ENCODE peak calls at places on chromosomes 11 and 22, in ten cellular contexts. One of them, this sample, is unnamed.

GRCh38 chr11:79068356-79068755 is 372.5 kb downstream of the TENM4 start:
- DNase-seq in left ventricle myocardium inferior: no peak
- DNase-seq in H1: no peak
- DNase-seq in MM.1S: no peak
- DNase-seq in SJCRH30: no peak
- DNase-seq in cardiac muscle cell: no peak
- DNase-seq in neuronal stem cell: no peak
- DNase-seq in body of pancreas: no peak
- DNase-seq in mammary epithelial cell: no peak
- DNase-seq in psoas muscle: no peak
- DNase-seq in this sample: no peak

GRCh38 chr22:32733900-32734299 is 67.6 kb upstream of the TIMP3 start:
- DNase-seq in SJCRH30: no peak
- DNase-seq in H1: no peak
- DNase-seq in mammary epithelial cell: no peak
- DNase-seq in neuronal stem cell: no peak
- DNase-seq in body of pancreas: no peak
- DNase-seq in psoas muscle: no peak
- DNase-seq in MM.1S: no peak
- DNase-seq in cardiac muscle cell: no peak
- DNase-seq in left ventricle myocardium inferior: no peak
- DNase-seq in this sample: no peak

GRCh38 chr11:61083601-61084147 is 18.6 kb upstream of the CD5 start:
- DNase-seq in H1: no peak
- DNase-seq in SJCRH30: no peak
- DNase-seq in mammary epithelial cell: no peak
- DNase-seq in neuronal stem cell: no peak
- DNase-seq in psoas muscle: no peak
- DNase-seq in cardiac muscle cell: no peak
- DNase-seq in MM.1S: no peak
- DNase-seq in body of pancreas: no peak
- DNase-seq in left ventricle myocardium inferior: no peak
- DNase-seq in this sample: peak; percentile 20

GRCh38 chr22:24859587-24859986 is 53.6 kb downstream of the SGSM1 start:
- DNase-seq in body of pancreas: no peak
- DNase-seq in mammary epithelial cell: no peak
- DNase-seq in cardiac muscle cell: no peak
- DNase-seq in left ventricle myocardium inferior: no peak
- DNase-seq in MM.1S: no peak
- DNase-seq in H1: no peak
- DNase-seq in neuronal stem cell: no peak
- DNase-seq in SJCRH30: no peak
- DNase-seq in psoas muscle: no peak
- DNase-seq in this sample: no peak

GRCh38 chr11:112834277-112834755 is 126.9 kb upstream of the NCAM1 start:
- DNase-seq in MM.1S: no peak
- DNase-seq in mammary epithelial cell: no peak
- DNase-seq in SJCRH30: no peak
- DNase-seq in body of pancreas: peak; percentile 82
- DNase-seq in neuronal stem cell: no peak
- DNase-seq in H1: no peak
- DNase-seq in psoas muscle: peak; percentile 61
- DNase-seq in cardiac muscle cell: no peak
- DNase-seq in left ventricle myocardium inferior: peak; percentile 67
- DNase-seq in this sample: no peak

GRCh38 chr22:40263191-40263590 is 83.1 kb upstream of the ADSL start:
- DNase-seq in mammary epithelial cell: no peak
- DNase-seq in neuronal stem cell: no peak
- DNase-seq in psoas muscle: no peak
- DNase-seq in MM.1S: no peak
- DNase-seq in left ventricle myocardium inferior: no peak
- DNase-seq in cardiac muscle cell: peak; percentile 79
- DNase-seq in SJCRH30: no peak
- DNase-seq in body of pancreas: no peak
- DNase-seq in H1: no peak
- DNase-seq in this sample: peak; percentile 34

GRCh38 chr11:827861-828167 is at the start of gene CRACR2B:
- DNase-seq in SJCRH30: peak; percentile 75
- DNase-seq in cardiac muscle cell: no peak
- DNase-seq in mammary epithelial cell: no peak
- DNase-seq in body of pancreas: no peak
- DNase-seq in MM.1S: peak; percentile 48
- DNase-seq in left ventricle myocardium inferior: no peak
- DNase-seq in H1: no peak
- DNase-seq in psoas muscle: no peak
- DNase-seq in neuronal stem cell: no peak
- DNase-seq in this sample: peak; percentile 82

GRCh38 chr22:27463121-27463520 is 338.4 kb downstream of the MN1 start:
- DNase-seq in body of pancreas: no peak
- DNase-seq in neuronal stem cell: no peak
- DNase-seq in cardiac muscle cell: no peak
- DNase-seq in psoas muscle: no peak
- DNase-seq in H1: no peak
- DNase-seq in left ventricle myocardium inferior: no peak
- DNase-seq in mammary epithelial cell: no peak
- DNase-seq in MM.1S: no peak
- DNase-seq in SJCRH30: no peak
- DNase-seq in this sample: no peak

GRCh38 chr22:50325444-50326224 is 1.2 kb downstream of the DENND6B start:
- DNase-seq in SJCRH30: peak; percentile 11
- DNase-seq in MM.1S: no peak
- DNase-seq in psoas muscle: no peak
- DNase-seq in left ventricle myocardium inferior: no peak
- DNase-seq in H1: no peak
- DNase-seq in body of pancreas: no peak
- DNase-seq in neuronal stem cell: no peak
- DNase-seq in cardiac muscle cell: no peak
- DNase-seq in mammary epithelial cell: no peak
- DNase-seq in this sample: no peak

GRCh38 chr22:50323900-50324299 is 2.9 kb downstream of the DENND6B start:
- DNase-seq in H1: no peak
- DNase-seq in body of pancreas: no peak
- DNase-seq in cardiac muscle cell: no peak
- DNase-seq in SJCRH30: no peak
- DNase-seq in left ventricle myocardium inferior: no peak
- DNase-seq in MM.1S: no peak
- DNase-seq in neuronal stem cell: no peak
- DNase-seq in psoas muscle: no peak
- DNase-seq in mammary epithelial cell: no peak
- DNase-seq in this sample: no peak

GRCh38 chr22:50326959-50327710 is at the start of gene DENND6B:
- DNase-seq in SJCRH30: peak; percentile 81
- DNase-seq in neuronal stem cell: peak; percentile 86
- DNase-seq in mammary epithelial cell: peak; percentile 64
- DNase-seq in left ventricle myocardium inferior: peak; percentile 85
- DNase-seq in MM.1S: peak; percentile 83
- DNase-seq in body of pancreas: peak; percentile 89
- DNase-seq in cardiac muscle cell: peak; percentile 89
- DNase-seq in psoas muscle: peak; percentile 88
- DNase-seq in H1: peak; percentile 86
- DNase-seq in this sample: peak; percentile 87

GRCh38 chr22:50327711-50328019 is 853 bp upstream of the DENND6B start:
- DNase-seq in body of pancreas: no peak
- DNase-seq in SJCRH30: no peak
- DNase-seq in psoas muscle: no peak
- DNase-seq in neuronal stem cell: no peak
- DNase-seq in cardiac muscle cell: no peak
- DNase-seq in H1: no peak
- DNase-seq in mammary epithelial cell: no peak
- DNase-seq in MM.1S: no peak
- DNase-seq in left ventricle myocardium inferior: no peak
- DNase-seq in this sample: no peak

GRCh38 chr22:50326225-50326958 is 420 bp downstream of the DENND6B start:
- DNase-seq in neuronal stem cell: no peak
- DNase-seq in MM.1S: no peak
- DNase-seq in body of pancreas: no peak
- DNase-seq in cardiac muscle cell: no peak
- DNase-seq in left ventricle myocardium inferior: no peak
- DNase-seq in mammary epithelial cell: no peak
- DNase-seq in SJCRH30: no peak
- DNase-seq in H1: no peak
- DNase-seq in psoas muscle: no peak
- DNase-seq in this sample: no peak
- H3K27ac ChIP-seq in neuronal stem cell: no peak overlapping the region
- H3K27ac ChIP-seq in MM.1S: no peak overlapping the region
- H3K27ac ChIP-seq in body of pancreas: peak overlapping the region; percentile 92
- H3K27ac ChIP-seq in cardiac muscle cell: no peak overlapping the region
- H3K27ac ChIP-seq in left ventricle myocardium inferior: peak overlapping the region; percentile 96
- H3K27ac ChIP-seq in mammary epithelial cell: peak overlapping the region; percentile 28
- H3K27ac ChIP-seq in SJCRH30: no peak overlapping the region
- H3K27ac ChIP-seq in H1: no peak overlapping the region
- H3K27ac ChIP-seq in psoas muscle: peak overlapping the region; percentile 16
- H3K27ac ChIP-seq in this sample: peak overlapping the region; percentile 95

GRCh38 chr22:30945653-30946052 is 22.9 kb downstream of the MORC2 start:
- DNase-seq in body of pancreas: no peak
- DNase-seq in psoas muscle: no peak
- DNase-seq in H1: no peak
- DNase-seq in left ventricle myocardium inferior: no peak
- DNase-seq in neuronal stem cell: no peak
- DNase-seq in MM.1S: no peak
- DNase-seq in SJCRH30: no peak
- DNase-seq in cardiac muscle cell: no peak
- DNase-seq in mammary epithelial cell: peak; percentile 91
- DNase-seq in this sample: no peak

GRCh38 chr22:30947821-30948454 is 20.6 kb downstream of the MORC2 start:
- DNase-seq in cardiac muscle cell: peak; percentile 78
- DNase-seq in neuronal stem cell: peak; percentile 18
- DNase-seq in left ventricle myocardium inferior: no peak
- DNase-seq in body of pancreas: no peak
- DNase-seq in mammary epithelial cell: peak; percentile 64
- DNase-seq in MM.1S: peak; percentile 15
- DNase-seq in SJCRH30: no peak
- DNase-seq in H1: no peak
- DNase-seq in psoas muscle: no peak
- DNase-seq in this sample: no peak

GRCh38 chr22:30944986-30945385 is 23.6 kb downstream of the MORC2 start:
- DNase-seq in cardiac muscle cell: no peak
- DNase-seq in left ventricle myocardium inferior: no peak
- DNase-seq in psoas muscle: no peak
- DNase-seq in body of pancreas: no peak
- DNase-seq in H1: no peak
- DNase-seq in MM.1S: no peak
- DNase-seq in mammary epithelial cell: no peak
- DNase-seq in SJCRH30: no peak
- DNase-seq in neuronal stem cell: no peak
- DNase-seq in this sample: no peak

GRCh38 chr22:30947163-30947820 is 21.3 kb downstream of the MORC2 start:
- DNase-seq in MM.1S: no peak
- DNase-seq in neuronal stem cell: peak; percentile 62
- DNase-seq in left ventricle myocardium inferior: peak; percentile 31
- DNase-seq in SJCRH30: no peak
- DNase-seq in H1: no peak
- DNase-seq in mammary epithelial cell: peak; percentile 93
- DNase-seq in body of pancreas: no peak
- DNase-seq in psoas muscle: no peak
- DNase-seq in cardiac muscle cell: no peak
- DNase-seq in this sample: no peak

DNA sequence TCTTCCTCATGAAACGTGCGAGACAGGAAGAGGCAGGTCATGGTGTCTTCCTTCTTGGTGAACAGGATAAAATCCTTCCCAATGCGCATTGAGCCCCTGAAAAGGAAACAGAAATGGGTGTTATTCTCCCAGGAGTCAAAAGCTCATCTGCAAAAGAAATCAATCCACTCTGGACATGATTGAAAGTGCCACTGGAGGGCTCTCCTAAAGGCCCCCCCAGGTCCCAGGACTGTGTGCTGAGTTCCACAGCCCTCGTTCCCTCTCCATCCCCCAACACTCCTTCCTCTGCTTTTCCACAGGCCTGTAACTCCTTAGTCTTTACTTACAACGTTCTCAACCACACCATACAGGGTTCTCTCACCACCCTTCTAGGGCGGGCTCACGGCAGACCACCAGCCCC is 22.2 kb downstream of the MORC2 start:
- DNase-seq in mammary epithelial cell: no peak
- DNase-seq in neuronal stem cell: no peak
- DNase-seq in left ventricle myocardium inferior: no peak
- DNase-seq in psoas muscle: no peak
- DNase-seq in MM.1S: no peak
- DNase-seq in H1: no peak
- DNase-seq in cardiac muscle cell: no peak
- DNase-seq in SJCRH30: no peak
- DNase-seq in body of pancreas: no peak
- DNase-seq in this sample: no peak
- H3K27ac ChIP-seq in mammary epithelial cell: peak overlapping the region; percentile 78
- H3K27ac ChIP-seq in neuronal stem cell: no peak overlapping the region
- H3K27ac ChIP-seq in left ventricle myocardium inferior: peak overlapping the region; percentile 75
- H3K27ac ChIP-seq in psoas muscle: no peak overlapping the region
- H3K27ac ChIP-seq in MM.1S: no peak overlapping the region
- H3K27ac ChIP-seq in H1: no peak overlapping the region
- H3K27ac ChIP-seq in cardiac muscle cell: peak overlapping the region; percentile 4
- H3K27ac ChIP-seq in SJCRH30: no peak overlapping the region
- H3K27ac ChIP-seq in body of pancreas: no peak overlapping the region
- H3K27ac ChIP-seq in this sample: no peak overlapping the region

GRCh38 chr11:126444072-126444471 is 88.6 kb downstream of the ST3GAL4 start:
- DNase-seq in body of pancreas: no peak
- DNase-seq in SJCRH30: no peak
- DNase-seq in left ventricle myocardium inferior: no peak
- DNase-seq in psoas muscle: no peak
- DNase-seq in neuronal stem cell: no peak
- DNase-seq in cardiac muscle cell: no peak
- DNase-seq in H1: no peak
- DNase-seq in mammary epithelial cell: no peak
- DNase-seq in MM.1S: no peak
- DNase-seq in this sample: no peak
- H3K27ac ChIP-seq in body of pancreas: no peak overlapping the region
- H3K27ac ChIP-seq in SJCRH30: no peak overlapping the region
- H3K27ac ChIP-seq in left ventricle myocardium inferior: no peak overlapping the region
- H3K27ac ChIP-seq in psoas muscle: no peak overlapping the region
- H3K27ac ChIP-seq in neuronal stem cell: no peak overlapping the region
- H3K27ac ChIP-seq in cardiac muscle cell: no peak overlapping the region
- H3K27ac ChIP-seq in H1: no peak overlapping the region
- H3K27ac ChIP-seq in mammary epithelial cell: no peak overlapping the region
- H3K27ac ChIP-seq in MM.1S: no peak overlapping the region
- H3K27ac ChIP-seq in this sample: no peak overlapping the region

GRCh38 chr11:34165786-34166557 is 60.5 kb downstream of the NAT10 start:
- DNase-seq in cardiac muscle cell: no peak
- DNase-seq in psoas muscle: peak; percentile 39
- DNase-seq in H1: no peak
- DNase-seq in left ventricle myocardium inferior: no peak
- DNase-seq in MM.1S: no peak
- DNase-seq in neuronal stem cell: no peak
- DNase-seq in SJCRH30: no peak
- DNase-seq in mammary epithelial cell: peak; percentile 29
- DNase-seq in body of pancreas: no peak
- DNase-seq in this sample: no peak

GRCh38 chr11:34167961-34168360 is 62.5 kb downstream of the NAT10 start:
- DNase-seq in mammary epithelial cell: no peak
- DNase-seq in body of pancreas: no peak
- DNase-seq in psoas muscle: no peak
- DNase-seq in neuronal stem cell: no peak
- DNase-seq in H1: no peak
- DNase-seq in SJCRH30: no peak
- DNase-seq in cardiac muscle cell: no peak
- DNase-seq in MM.1S: no peak
- DNase-seq in left ventricle myocardium inferior: no peak
- DNase-seq in this sample: peak; percentile 71

GRCh38 chr11:34169664-34170063 is 64.2 kb downstream of the NAT10 start:
- DNase-seq in SJCRH30: no peak
- DNase-seq in MM.1S: no peak
- DNase-seq in cardiac muscle cell: no peak
- DNase-seq in neuronal stem cell: no peak
- DNase-seq in H1: no peak
- DNase-seq in body of pancreas: no peak
- DNase-seq in psoas muscle: no peak
- DNase-seq in mammary epithelial cell: no peak
- DNase-seq in left ventricle myocardium inferior: no peak
- DNase-seq in this sample: no peak

GRCh38 chr11:34166806-34167740 is 61.6 kb downstream of the NAT10 start:
- DNase-seq in cardiac muscle cell: no peak
- DNase-seq in neuronal stem cell: no peak
- DNase-seq in H1: no peak
- DNase-seq in body of pancreas: no peak
- DNase-seq in left ventricle myocardium inferior: no peak
- DNase-seq in SJCRH30: no peak
- DNase-seq in MM.1S: no peak
- DNase-seq in psoas muscle: no peak
- DNase-seq in mammary epithelial cell: no peak
- DNase-seq in this sample: no peak

GRCh38 chr11:34168642-34169051 is 63.2 kb downstream of the NAT10 start:
- DNase-seq in neuronal stem cell: no peak
- DNase-seq in H1: no peak
- DNase-seq in body of pancreas: no peak
- DNase-seq in left ventricle myocardium inferior: no peak
- DNase-seq in mammary epithelial cell: no peak
- DNase-seq in SJCRH30: no peak
- DNase-seq in psoas muscle: no peak
- DNase-seq in cardiac muscle cell: no peak
- DNase-seq in MM.1S: no peak
- DNase-seq in this sample: no peak
- H3K27ac ChIP-seq in neuronal stem cell: no peak overlapping the region
- H3K27ac ChIP-seq in H1: no peak overlapping the region
- H3K27ac ChIP-seq in body of pancreas: no peak overlapping the region
- H3K27ac ChIP-seq in left ventricle myocardium inferior: no peak overlapping the region
- H3K27ac ChIP-seq in mammary epithelial cell: no peak overlapping the region
- H3K27ac ChIP-seq in SJCRH30: no peak overlapping the region
- H3K27ac ChIP-seq in psoas muscle: peak overlapping the region; percentile 23
- H3K27ac ChIP-seq in cardiac muscle cell: no peak overlapping the region
- H3K27ac ChIP-seq in MM.1S: no peak overlapping the region
- H3K27ac ChIP-seq in this sample: no peak overlapping the region

This sample was measured in upper lobe of left lung.